ENCODE peak calls at places on chromosomes 4 and X, in nine cellular contexts. T is HT1080; D is effector CD4-positive, alpha-beta T cell; I is adipocyte; U is fibroblast of the conjunctiva; B is stimulated activated CD8-positive, alpha-beta memory T cell treated with anti-CD3 and anti-CD28 coated beads, Interleukin-4, amount 100 ng/mL, for 4 hours; A is kidney epithelial cell; O is ELF-1; K is astrocyte of the hippocampus. L is an unnamed sample.

GRCh38 chr4:113502476-113502875 is 259.1 kb downstream of the CAMK2D start:
- DNase-seq in T (peak), D (no peak), I (peak), U (peak), B (no peak), A (peak), O (no peak), K (no peak), L (peak)

GRCh38 chr4:102787096-102787867 is 26.5 kb upstream of the MANBA start:
- DNase-seq in T (no peak), D (no peak), I (peak), U (peak), B (no peak), A (no peak), O (no peak), K (no peak), L (peak)

GRCh38 chrX:132836471-132836870 is 122.0 kb downstream of the HS6ST2 start:
- DNase-seq in T (no peak), D (no peak), I (no peak), U (no peak), B (no peak), A (no peak), O (no peak), K (no peak), L (no peak)

GRCh38 chr4:83889802-83890201 is 353.9 kb downstream of the GPAT3 start:
- DNase-seq in T (peak), D (no peak), I (peak), U (no peak), B (no peak), A (peak), O (no peak), K (peak), L (peak)

GRCh38 chr4:113882668-113883067 is 96.8 kb downstream of the ARSJ start:
- DNase-seq in T (no peak), D (no peak), I (peak), U (no peak), B (no peak), A (no peak), O (no peak), K (no peak), L (peak)

GRCh38 chrX:66110112-66110511 is 53.9 kb upstream of the HEPH start:
- DNase-seq in T (peak), D (no peak), I (peak), U (no peak), B (no peak), A (no peak), O (no peak), K (no peak), L (peak)

GRCh38 chrX:51461053-51462050 is 35.0 kb downstream of the NUDT11 start:
- DNase-seq in T (no peak), D (no peak), I (peak), U (peak), B (no peak), A (no peak), O (peak), K (peak), L (peak)

GRCh38 chr4:8821151-8821950 is 50.3 kb downstream of the HMX1 start:
- DNase-seq in T (no peak), D (no peak), I (no peak), U (no peak), B (no peak), A (no peak), O (no peak), K (no peak), L (no peak)

GRCh38 chrX:46978341-46979291 is 66.4 kb downstream of the JADE3 start:
- DNase-seq in T (peak), D (peak), I (peak), U (peak), B (peak), A (no peak), O (peak), K (peak), L (peak)

GRCh38 chrX:42119076-42119475 is 195.7 kb upstream of the CASK start:
- DNase-seq in T (peak), D (no peak), I (peak), U (peak), B (no peak), A (peak), O (peak), K (peak), L (peak)

GRCh38 chrX:40922307-40922706 is 162.9 kb upstream of the USP9X start:
- DNase-seq in T (peak), D (no peak), I (peak), U (no peak), B (no peak), A (no peak), O (peak), K (peak), L (peak)

GRCh38 chr4:159273841-159274240 is 171.0 kb downstream of the RAPGEF2 start:
- DNase-seq in T (no peak), D (no peak), I (no peak), U (no peak), B (no peak), A (no peak), O (no peak), K (no peak), L (no peak)

GRCh38 chrX:150731795-150732194 is 38.6 kb downstream of the MTMR1 start:
- DNase-seq in T (peak), D (no peak), I (peak), U (peak), B (no peak), A (peak), O (no peak), K (peak), L (peak)

L was measured in fibroblast of the aortic adventitia.